ENCODE peak calls at places on chromosomes 11 and 22, in five cellular contexts. One of them, this sample, is unnamed.

GRCh38 chr22:37499006-37499707 is 13.0 kb upstream of the MFNG start:
- DNase-seq in amniotic epithelial cell: peak; percentile 27
- DNase-seq in NCI-H187: no peak
- DNase-seq in stimulated activated CD4-positive, alpha-beta T cell treated with anti-CD3 and anti-CD28 coated beads, Interleukin-1b, Interleukin-23, amount 100 ng/mL, for 24 hours: no peak
- DNase-seq in A549: no peak
- DNase-seq in this sample: peak; percentile 80

GRCh38 chr11:46696212-46696558 is 4.2 kb downstream of the ARHGAP1 start:
- DNase-seq in amniotic epithelial cell: no peak
- DNase-seq in NCI-H187: no peak
- DNase-seq in A549: no peak
- DNase-seq in stimulated activated CD4-positive, alpha-beta T cell treated with anti-CD3 and anti-CD28 coated beads, Interleukin-1b, Interleukin-23, amount 100 ng/mL, for 24 hours: no peak
- DNase-seq in this sample: no peak

GRCh38 chr11:134528453-134528852 is 116.4 kb upstream of the B3GAT1 start:
- DNase-seq in amniotic epithelial cell: no peak
- DNase-seq in NCI-H187: no peak
- DNase-seq in stimulated activated CD4-positive, alpha-beta T cell treated with anti-CD3 and anti-CD28 coated beads, Interleukin-1b, Interleukin-23, amount 100 ng/mL, for 24 hours: no peak
- DNase-seq in A549: no peak
- DNase-seq in this sample: no peak

GRCh38 chr22:43297246-43298061 is 45.7 kb downstream of the SCUBE1 start:
- DNase-seq in A549: no peak
- DNase-seq in stimulated activated CD4-positive, alpha-beta T cell treated with anti-CD3 and anti-CD28 coated beads, Interleukin-1b, Interleukin-23, amount 100 ng/mL, for 24 hours: no peak
- DNase-seq in NCI-H187: no peak
- DNase-seq in amniotic epithelial cell: no peak
- DNase-seq in this sample: no peak

GRCh38 chr11:127844843-127845242 is 742.5 kb downstream of the ETS1 start:
- DNase-seq in NCI-H187: no peak
- DNase-seq in A549: no peak
- DNase-seq in stimulated activated CD4-positive, alpha-beta T cell treated with anti-CD3 and anti-CD28 coated beads, Interleukin-1b, Interleukin-23, amount 100 ng/mL, for 24 hours: no peak
- DNase-seq in amniotic epithelial cell: no peak
- DNase-seq in this sample: no peak

GRCh38 chr22:47376901-47377520 is 614.6 kb downstream of the TBC1D22A start:
- DNase-seq in amniotic epithelial cell: no peak
- DNase-seq in stimulated activated CD4-positive, alpha-beta T cell treated with anti-CD3 and anti-CD28 coated beads, Interleukin-1b, Interleukin-23, amount 100 ng/mL, for 24 hours: no peak
- DNase-seq in A549: no peak
- DNase-seq in NCI-H187: no peak
- DNase-seq in this sample: no peak

GRCh38 chr11:91979775-91980174 is 244.8 kb upstream of the FAT3 start:
- DNase-seq in amniotic epithelial cell: no peak
- DNase-seq in NCI-H187: no peak
- DNase-seq in stimulated activated CD4-positive, alpha-beta T cell treated with anti-CD3 and anti-CD28 coated beads, Interleukin-1b, Interleukin-23, amount 100 ng/mL, for 24 hours: no peak
- DNase-seq in A549: no peak
- DNase-seq in this sample: no peak

GRCh38 chr11:65078151-65078550 is 5.7 kb downstream of the CDCA5 start:
- DNase-seq in amniotic epithelial cell: peak; percentile 46
- DNase-seq in A549: peak; percentile 77
- DNase-seq in stimulated activated CD4-positive, alpha-beta T cell treated with anti-CD3 and anti-CD28 coated beads, Interleukin-1b, Interleukin-23, amount 100 ng/mL, for 24 hours: peak; percentile 43
- DNase-seq in NCI-H187: no peak
- DNase-seq in this sample: peak; percentile 56

GRCh38 chr22:49849161-49850020 is 4.3 kb upstream of the ZBED4 start:
- DNase-seq in amniotic epithelial cell: no peak
- DNase-seq in stimulated activated CD4-positive, alpha-beta T cell treated with anti-CD3 and anti-CD28 coated beads, Interleukin-1b, Interleukin-23, amount 100 ng/mL, for 24 hours: no peak
- DNase-seq in NCI-H187: no peak
- DNase-seq in A549: no peak
- DNase-seq in this sample: no peak

GRCh38 chr11:129295746-129296145 is 79.9 kb upstream of the BARX2 start:
- DNase-seq in stimulated activated CD4-positive, alpha-beta T cell treated with anti-CD3 and anti-CD28 coated beads, Interleukin-1b, Interleukin-23, amount 100 ng/mL, for 24 hours: no peak
- DNase-seq in NCI-H187: no peak
- DNase-seq in A549: no peak
- DNase-seq in amniotic epithelial cell: peak; percentile 83
- DNase-seq in this sample: peak; percentile 88

GRCh38 chr11:31813242-31813960 is 2.3 kb upstream of the PAX6 start:
- DNase-seq in NCI-H187: no peak
- DNase-seq in amniotic epithelial cell: no peak
- DNase-seq in stimulated activated CD4-positive, alpha-beta T cell treated with anti-CD3 and anti-CD28 coated beads, Interleukin-1b, Interleukin-23, amount 100 ng/mL, for 24 hours: no peak
- DNase-seq in A549: no peak
- DNase-seq in this sample: no peak

GRCh38 chr11:111531156-111531555 is 9.4 kb upstream of the LAYN start:
- DNase-seq in NCI-H187: no peak
- DNase-seq in stimulated activated CD4-positive, alpha-beta T cell treated with anti-CD3 and anti-CD28 coated beads, Interleukin-1b, Interleukin-23, amount 100 ng/mL, for 24 hours: no peak
- DNase-seq in A549: no peak
- DNase-seq in amniotic epithelial cell: no peak
- DNase-seq in this sample: no peak

GRCh38 chr11:61045271-61045670 is 57.0 kb upstream of the CD5 start:
- DNase-seq in stimulated activated CD4-positive, alpha-beta T cell treated with anti-CD3 and anti-CD28 coated beads, Interleukin-1b, Interleukin-23, amount 100 ng/mL, for 24 hours: no peak
- DNase-seq in A549: no peak
- DNase-seq in amniotic epithelial cell: no peak
- DNase-seq in NCI-H187: no peak
- DNase-seq in this sample: no peak

GRCh38 chr11:70140859-70141489 is 62.1 kb upstream of the FADD start:
- DNase-seq in NCI-H187: no peak
- DNase-seq in stimulated activated CD4-positive, alpha-beta T cell treated with anti-CD3 and anti-CD28 coated beads, Interleukin-1b, Interleukin-23, amount 100 ng/mL, for 24 hours: no peak
- DNase-seq in A549: no peak
- DNase-seq in amniotic epithelial cell: no peak
- DNase-seq in this sample: no peak

This sample was measured in choroid plexus epithelial cell.